ENCODE peak calls at places on chromosomes 7 and 10, in nine cellular contexts. E is CD4-positive, alpha-beta T cell; X is astrocyte of the spinal cord; Z is Peyer's patch; N is HL-60; L is transverse colon; W is chondrocyte; P is upper lobe of left lung; Q is spleen. F is an unnamed sample.

GRCh38 chr10:132388901-132389630 is 7.9 kb upstream of the PWWP2B start:
- DNase-seq in E (peak), X (no peak), Z (peak), N (no peak), L (peak), W (peak), P (peak), Q (peak), F (peak)

GRCh38 chr7:112395411-112395810 is 54.8 kb upstream of the IFRD1 start:
- DNase-seq in E (no peak), X (no peak), Z (no peak), N (no peak), L (no peak), W (no peak), P (no peak), Q (no peak), F (no peak)

GRCh38 chr7:8817448-8818036 is 384.1 kb downstream of the NXPH1 start:
- DNase-seq in E (no peak), X (no peak), Z (no peak), N (no peak), L (peak), W (no peak), P (no peak), Q (no peak), F (no peak)

GRCh38 chr7:13411151-13411550 is 578.3 kb downstream of the ETV1 start:
- DNase-seq in E (no peak), X (no peak), Z (no peak), N (no peak), L (no peak), W (no peak), P (no peak), Q (no peak), F (no peak)

GRCh38 chr10:96420610-96421009 is 61.8 kb upstream of the OPALIN start:
- DNase-seq in E (no peak), X (no peak), Z (no peak), N (no peak), L (no peak), W (no peak), P (no peak), Q (no peak), F (no peak)

GRCh38 chr7:130471974-130472373 is 19.9 kb upstream of the MEST start:
- DNase-seq in E (no peak), X (no peak), Z (no peak), N (no peak), L (no peak), W (no peak), P (no peak), Q (no peak), F (no peak)

GRCh38 chr7:118068-118802 is 74.1 kb upstream of the FAM20C start:
- DNase-seq in E (no peak), X (no peak), Z (peak), N (no peak), L (no peak), W (no peak), P (no peak), Q (no peak), F (no peak)

GRCh38 chr10:36802523-36803153 is 322.8 kb upstream of the ANKRD30A start:
- DNase-seq in E (no peak), X (peak), Z (no peak), N (no peak), L (no peak), W (no peak), P (no peak), Q (no peak), F (no peak)

GRCh38 chr10:103584216-103585010 is 90.9 kb downstream of the NEURL1 start:
- DNase-seq in E (peak), X (no peak), Z (peak), N (peak), L (no peak), W (no peak), P (peak), Q (peak), F (no peak)

GRCh38 chr7:8136331-8136730 is 125.6 kb downstream of the ICA1 start:
- DNase-seq in E (no peak), X (no peak), Z (no peak), N (no peak), L (no peak), W (no peak), P (no peak), Q (no peak), F (no peak)

GRCh38 chr7:103447073-103447960 is 1.3 kb upstream of the SLC26A5 start:
- DNase-seq in E (peak), X (peak), Z (no peak), N (peak), L (peak), W (no peak), P (no peak), Q (no peak), F (peak)

GRCh38 chr7:39650676-39651075 is 27.3 kb downstream of the RALA start:
- DNase-seq in E (no peak), X (peak), Z (no peak), N (no peak), L (no peak), W (no peak), P (no peak), Q (no peak), F (peak)

GRCh38 chr7:136807598-136807997 is 60.9 kb upstream of the CHRM2 start:
- DNase-seq in E (no peak), X (no peak), Z (no peak), N (no peak), L (no peak), W (no peak), P (no peak), Q (no peak), F (no peak)

GRCh38 chr10:65275296-65275695 is 1650.5 kb upstream of the LRRTM3 start:
- DNase-seq in E (no peak), X (no peak), Z (no peak), N (no peak), L (no peak), W (no peak), P (no peak), Q (no peak), F (no peak)

GRCh38 chr10:130745831-130746230 is 565.7 kb downstream of the TCERG1L start:
- DNase-seq in E (no peak), X (no peak), Z (no peak), N (no peak), L (no peak), W (peak), P (no peak), Q (peak), F (no peak)

GRCh38 chr7:15016726-15017125 is 114.2 kb upstream of the DGKB start:
- DNase-seq in E (no peak), X (no peak), Z (no peak), N (no peak), L (no peak), W (no peak), P (no peak), Q (no peak), F (no peak)

GRCh38 chr10:132329565-132330485 is 2.2 kb upstream of the LRRC27 start:
- DNase-seq in E (no peak), X (peak), Z (no peak), N (peak), L (no peak), W (peak), P (no peak), Q (peak), F (no peak)

GRCh38 chr10:123681285-123681684 is 15.1 kb downstream of the GPR26 start:
- DNase-seq in E (no peak), X (no peak), Z (no peak), N (no peak), L (no peak), W (peak), P (no peak), Q (no peak), F (no peak)

GRCh38 chr10:114322344-114322743 is 82.0 kb downstream of the AFAP1L2 start:
- DNase-seq in E (no peak), X (no peak), Z (no peak), N (no peak), L (no peak), W (no peak), P (no peak), Q (no peak), F (no peak)

GRCh38 chr10:70250956-70251680 is 17.9 kb upstream of the PPA1 start:
- DNase-seq in E (no peak), X (no peak), Z (no peak), N (no peak), L (no peak), W (no peak), P (peak), Q (no peak), F (no peak)

GRCh38 chr7:29843106-29843505 is 36.8 kb downstream of the WIPF3 start:
- DNase-seq in E (no peak), X (no peak), Z (no peak), N (no peak), L (no peak), W (no peak), P (no peak), Q (no peak), F (no peak)

GRCh38 chr10:93224005-93224779 is 150.5 kb downstream of the CYP26A1 start:
- DNase-seq in E (no peak), X (no peak), Z (no peak), N (no peak), L (no peak), W (no peak), P (no peak), Q (no peak), F (no peak)
- TF ChIP-seq CTCF in E (no peak), X (no peak), Z (no peak), N (no peak), L (no peak), W (no peak), P (no peak), Q (no peak), F (no peak)

GRCh38 chr7:150513758-150514157 is 914 bp upstream of the GIMAP7 start:
- DNase-seq in E (no peak), X (no peak), Z (no peak), N (no peak), L (no peak), W (no peak), P (peak), Q (peak), F (no peak)

GRCh38 chr7:150515248-150515647 is 576 bp downstream of the GIMAP7 start:
- DNase-seq in E (no peak), X (no peak), Z (no peak), N (no peak), L (no peak), W (no peak), P (no peak), Q (no peak), F (no peak)

GRCh38 chr7:150507947-150508602 is 6.6 kb upstream of the GIMAP7 start:
- DNase-seq in E (no peak), X (no peak), Z (no peak), N (no peak), L (no peak), W (no peak), P (no peak), Q (no peak), F (no peak)

GRCh38 chr7:150514748-150515222 is at the start of gene GIMAP7:
- DNase-seq in E (peak), X (no peak), Z (peak), N (no peak), L (peak), W (no peak), P (no peak), Q (no peak), F (no peak)

DNA sequence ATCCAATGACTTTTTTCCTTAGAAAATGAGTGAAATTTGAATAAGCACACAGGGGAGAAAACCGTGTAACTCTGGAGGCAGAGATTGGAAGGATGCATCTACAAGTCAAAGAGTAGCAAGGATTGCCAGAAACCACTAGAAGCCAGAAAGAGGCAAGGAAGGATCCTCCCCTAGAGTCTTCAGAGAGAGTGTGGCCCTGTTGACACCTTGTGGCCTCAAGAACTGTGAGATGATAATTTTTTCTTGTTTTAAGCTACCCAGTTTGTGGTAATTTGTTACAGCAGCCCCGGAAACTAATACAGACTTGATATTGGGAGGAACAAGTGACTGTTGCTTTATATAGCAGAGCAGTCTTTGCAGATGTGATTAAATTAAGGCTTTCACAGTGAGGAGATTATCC is 3.6 kb upstream of the GIMAP7 start:
- DNase-seq in E (no peak), X (no peak), Z (no peak), N (no peak), L (no peak), W (no peak), P (no peak), Q (no peak), F (no peak)
- TF ChIP-seq CTCF in E (no peak), X (no peak), Z (no peak), N (no peak), L (no peak), W (no peak), P (no peak), Q (no peak), F (no peak)

GRCh38 chr7:134254311-134254710 is 62.4 kb downstream of the SLC35B4 start:
- DNase-seq in E (no peak), X (peak), Z (no peak), N (no peak), L (no peak), W (no peak), P (no peak), Q (no peak), F (no peak)

DNA sequence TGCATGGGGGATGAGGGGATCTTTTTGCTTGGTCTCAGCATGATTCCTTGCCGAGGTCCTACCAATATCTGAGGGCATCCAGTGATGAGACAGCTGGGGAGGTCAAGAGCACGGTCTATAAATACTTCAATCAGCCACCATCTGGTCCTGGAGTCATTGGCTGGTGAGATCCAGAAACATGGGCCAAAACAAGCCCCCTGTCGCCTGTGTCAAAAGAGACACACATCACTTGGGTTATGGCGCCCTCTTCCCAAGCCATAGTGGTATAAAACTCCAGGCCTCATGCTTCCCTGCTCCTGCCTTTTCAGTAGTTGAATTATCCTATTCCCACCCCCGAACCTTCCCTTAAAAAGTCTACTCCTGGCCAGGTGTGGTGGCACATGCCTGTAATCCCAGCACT is 60.9 kb downstream of the SLC35B4 start:
- DNase-seq in E (no peak), X (no peak), Z (no peak), N (no peak), L (no peak), W (no peak), P (no peak), Q (no peak), F (no peak)
- TF ChIP-seq CTCF in E (no peak), X (no peak), Z (no peak), N (no peak), L (no peak), W (no peak), P (no peak), Q (no peak), F (no peak)

DNA sequence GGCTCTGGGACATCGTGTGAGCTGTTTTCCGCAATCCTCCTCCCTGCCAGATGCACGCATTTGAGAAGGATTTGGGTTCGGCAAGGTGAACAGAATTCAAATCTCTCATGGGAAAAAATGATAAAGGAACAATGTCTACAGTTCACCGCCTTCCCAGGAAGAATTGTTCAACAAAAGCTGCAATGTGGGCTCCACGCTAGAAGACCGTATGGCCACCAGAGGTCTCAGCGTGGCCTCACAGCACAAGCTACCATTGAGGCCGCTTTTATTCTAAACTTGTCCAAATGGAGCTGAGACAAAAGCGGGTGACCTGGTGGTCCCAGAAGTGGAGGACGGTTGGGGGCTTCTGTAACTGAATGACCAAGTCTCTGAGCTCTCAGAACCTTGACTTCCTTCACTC is 733.1 kb downstream of the PARD3 start:
- DNase-seq in E (no peak), X (no peak), Z (no peak), N (no peak), L (no peak), W (no peak), P (no peak), Q (no peak), F (no peak)
- TF ChIP-seq CTCF in E (no peak), X (no peak), Z (no peak), N (no peak), L (no peak), W (peak), P (no peak), Q (no peak), F (no peak)

DNA sequence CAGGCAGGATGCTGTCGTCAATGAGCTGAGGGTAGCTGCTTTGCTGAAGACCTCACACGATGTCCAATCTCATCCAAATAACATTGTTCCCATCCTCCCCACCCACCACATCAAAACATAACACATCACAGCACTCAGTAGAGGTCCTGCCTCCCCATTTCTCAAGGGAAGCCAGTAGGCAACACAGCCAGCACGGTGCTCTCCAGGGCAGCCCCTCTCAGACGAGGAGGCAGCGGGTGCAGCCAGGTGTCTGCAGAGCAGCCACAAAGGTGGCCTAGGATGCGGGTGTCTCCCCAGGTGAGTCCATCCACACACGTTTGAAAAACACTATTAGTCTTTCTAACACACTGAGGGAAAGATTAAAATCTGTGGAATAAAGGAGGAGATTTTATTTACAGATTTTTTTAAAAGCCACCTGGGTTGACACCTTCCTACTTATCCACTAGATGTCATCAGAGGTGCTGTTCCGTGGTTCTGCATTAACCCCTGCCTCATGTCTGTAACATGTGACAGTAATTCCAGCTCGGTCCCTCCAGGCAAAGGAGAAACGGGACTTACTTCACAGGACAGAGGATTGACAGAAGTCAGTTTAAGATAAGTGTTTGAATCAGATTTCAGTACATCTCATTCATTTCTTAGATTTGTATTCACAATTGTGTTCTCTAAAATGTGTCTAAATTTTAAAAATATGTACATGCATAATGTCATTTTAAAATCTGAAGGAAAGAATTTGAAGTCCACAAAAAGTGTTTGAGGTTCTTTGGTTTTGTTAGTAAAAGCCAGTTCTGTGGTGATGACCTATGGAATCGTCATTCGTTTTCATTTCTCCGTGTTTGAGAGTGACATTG is 68.0 kb downstream of the LANCL2 start:
- DNase-seq in E (peak), X (peak), Z (no peak), N (peak), L (no peak), W (no peak), P (no peak), Q (no peak), F (no peak)
- TF ChIP-seq CTCF in E (peak), X (peak), Z (peak), N (peak), L (peak), W (peak), P (peak), Q (peak), F (peak)

GRCh38 chr7:5824297-5824610 is 42.8 kb upstream of the RNF216 start:
- DNase-seq in E (peak), X (no peak), Z (no peak), N (no peak), L (no peak), W (no peak), P (no peak), Q (peak), F (no peak)

GRCh38 chr7:5831196-5831595 is 49.4 kb upstream of the OCM start:
- DNase-seq in E (no peak), X (no peak), Z (no peak), N (no peak), L (no peak), W (no peak), P (no peak), Q (no peak), F (no peak)

GRCh38 chr7:5822742-5823503 is 41.5 kb upstream of the RNF216 start:
- DNase-seq in E (peak), X (peak), Z (peak), N (peak), L (peak), W (peak), P (peak), Q (peak), F (peak)

DNA sequence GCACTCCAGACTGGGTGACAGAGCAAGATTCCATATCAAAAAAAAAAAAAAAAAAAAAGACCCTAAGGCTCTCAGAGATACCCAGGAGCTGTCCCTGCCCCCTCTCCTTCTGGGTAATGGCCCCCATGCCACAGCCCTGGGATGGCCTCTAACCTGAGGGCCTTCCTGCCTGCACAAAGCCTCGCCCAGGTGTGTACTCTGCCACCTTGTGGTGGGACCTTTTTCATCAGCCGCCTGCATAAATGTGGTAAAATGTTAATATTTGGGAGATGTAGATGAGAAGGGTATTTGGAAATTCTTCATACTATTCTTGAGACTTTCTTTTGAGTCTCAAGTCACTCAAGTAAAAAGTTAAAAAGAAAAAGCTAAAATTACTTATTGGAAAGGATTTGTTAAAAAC is 46.3 kb upstream of the RNF216 start:
- DNase-seq in E (peak), X (no peak), Z (no peak), N (peak), L (peak), W (no peak), P (no peak), Q (peak), F (no peak)
- TF ChIP-seq CTCF in E (peak), X (peak), Z (peak), N (no peak), L (peak), W (peak), P (peak), Q (peak), F (peak)

GRCh38 chr7:19069842-19070241 is 47.6 kb downstream of the TWIST1 start:
- DNase-seq in E (no peak), X (no peak), Z (no peak), N (no peak), L (no peak), W (no peak), P (no peak), Q (no peak), F (no peak)
- TF ChIP-seq CTCF in E (no peak), X (peak), Z (no peak), N (no peak), L (no peak), W (peak), P (no peak), Q (no peak), F (no peak)